ENCODE peak calls at places on chromosomes 12 and 14, in ten cellular contexts. Z is foreskin fibroblast; T is SW480; D is activated naive CD8-positive, alpha-beta T cell treated with anti-CD3 and anti-CD28 coated beads, Interleukin-2, amount 50 U/mL, for 24 hours; S is brain microvascular endothelial cell; J is activated T-cell treated with anti-CD3 and anti-CD28 coated beads, Interleukin-2, amount 50 U/mL, for 48 hours; G is fibroblast of mammary gland; M is amniotic stem cell; B is stimulated activated CD4-positive, alpha-beta T cell treated with anti-CD3 and anti-CD28 coated beads, TNF-alpha, amount 100 ng/mL, for 24 hours; U is NT2/D1. Y is an unnamed sample.

GRCh38 chr12:107635139-107635538 is 50.5 kb upstream of the PWP1 start:
- DNase-seq in U (peak; percentile 64), G (no peak), S (no peak), T (no peak), D (no peak), J (no peak), Z (no peak), M (no peak), B (no peak), Y (no peak)

GRCh38 chr12:81208193-81208946 is 130.5 kb downstream of the ACSS3 start:
- DNase-seq in U (no peak), G (peak; percentile 68), D (no peak), T (no peak), S (no peak), M (no peak), Z (peak; percentile 50), J (no peak), B (no peak), Y (no peak)

GRCh38 chr14:36665887-36666415 is 4.3 kb downstream of the PAX9 start:
- DNase-seq in D (no peak), Z (no peak), G (no peak), J (no peak), T (no peak), M (no peak), U (no peak), B (no peak), S (no peak), Y (no peak)

GRCh38 chr14:105180598-105181528 is at the start of gene NUDT14:
- DNase-seq in B (peak; percentile 74), Z (peak; percentile 84), J (peak; percentile 92), G (no peak), M (no peak), U (no peak), D (peak; percentile 80), S (peak; percentile 26), T (peak; percentile 73), Y (no peak)

GRCh38 chr12:84912191-84913142 is at the start of gene SLC6A15:
- DNase-seq in M (peak; percentile 52), U (peak; percentile 68), D (peak; percentile 9), G (peak; percentile 85), S (peak; percentile 86), B (no peak), Z (peak; percentile 98), J (peak; percentile 43), T (no peak), Y (peak; percentile 76)

GRCh38 chr12:113299619-113300237 is 35.2 kb downstream of the SLC8B1 start:
- DNase-seq in M (peak; percentile 39), G (peak; percentile 75), B (no peak), J (no peak), D (no peak), Z (peak; percentile 91), T (peak; percentile 91), U (peak; percentile 73), S (peak; percentile 81), Y (no peak)

GRCh38 chr14:101504096-101504948 is 57.0 kb upstream of the DIO3 start:
- DNase-seq in B (no peak), M (no peak), J (no peak), G (no peak), Z (no peak), U (no peak), D (no peak), S (no peak), T (no peak), Y (no peak)

GRCh38 chr14:102316048-102316745 is 3.3 kb upstream of the ZNF839 start:
- DNase-seq in G (peak; percentile 74), D (no peak), B (no peak), T (peak; percentile 61), S (peak; percentile 78), Z (peak; percentile 64), M (no peak), U (no peak), J (no peak), Y (no peak)

GRCh38 chr12:108635201-108635996 is 1.7 kb upstream of the SELPLG start:
- DNase-seq in D (peak; percentile 53), G (no peak), U (no peak), J (peak; percentile 68), B (no peak), Z (peak; percentile 40), S (no peak), T (peak; percentile 31), M (no peak), Y (no peak)

GRCh38 chr12:67663121-67663520 is 14.6 kb downstream of the DYRK2 start:
- DNase-seq in D (no peak), T (no peak), G (peak; percentile 93), B (no peak), J (no peak), M (peak; percentile 76), Z (peak; percentile 83), U (no peak), S (no peak), Y (no peak)

GRCh38 chr12:94841904-94842610 is 161.4 kb downstream of the NDUFA12 start:
- DNase-seq in Z (no peak), S (no peak), T (no peak), M (no peak), B (no peak), D (no peak), J (no peak), U (no peak), G (no peak), Y (no peak)

GRCh38 chr12:131831635-131832041 is 3.4 kb downstream of the MMP17 start:
- DNase-seq in G (peak; percentile 86), Z (peak; percentile 95), J (no peak), M (no peak), B (no peak), U (no peak), T (no peak), S (no peak), D (no peak), Y (no peak)

GRCh38 chr12:33708935-33709334 is 269.3 kb upstream of the SYT10 start:
- DNase-seq in Z (no peak), B (no peak), M (no peak), G (no peak), U (no peak), S (no peak), T (no peak), J (no peak), D (no peak), Y (no peak)

GRCh38 chr14:104134061-104134965 is 4.1 kb upstream of the KIF26A start:
- DNase-seq in J (no peak), Z (no peak), B (no peak), G (no peak), S (no peak), D (no peak), U (no peak), M (no peak), T (no peak), Y (no peak)

Y was measured in neuronal stem cell.